ENCODE peak calls at places on chromosome 5, in seven cellular contexts. L, H, C, K, N, O and W are unnamed samples. For H3K9me3 and H3K4me1, the result is how much of the 10 kb centered on the place peaks cover.

GRCh38 chr5:1757511-1757910 is 42.1 kb downstream of the MRPL36 start:
- DNase-seq in K (no peak), H (no peak), O (no peak), C (no peak), L (no peak), N (no peak), W (peak)

GRCh38 chr5:158813275-158813674 is 286.4 kb downstream of the EBF1 start:
- DNase-seq in N (no peak), H (no peak), O (no peak), L (no peak), C (no peak), K (no peak), W (no peak)

GRCh38 chr5:55650391-55650790 is 61.7 kb downstream of the SLC38A9 start:
- DNase-seq in O (no peak), H (no peak), L (no peak), K (no peak), C (peak), N (peak), W (no peak)

GRCh38 chr5:81552844-81553569 is 159.1 kb upstream of the ACOT12 start:
- DNase-seq in N (no peak), L (no peak), H (no peak), K (no peak), O (no peak), C (peak), W (no peak)

GRCh38 chr5:33369470-33370134 is 71.2 kb upstream of the TARS1 start:
- DNase-seq in H (no peak), C (peak), O (no peak), L (no peak), K (no peak), N (no peak), W (no peak)

GRCh38 chr5:39355324-39355723 is 9.0 kb downstream of the C9 start:
- DNase-seq in K (no peak), H (no peak), L (no peak), C (no peak), N (no peak), O (no peak), W (no peak)

GRCh38 chr5:93658044-93658443 is 75.0 kb downstream of the NR2F1 start:
- DNase-seq in N (no peak), L (no peak), O (no peak), H (no peak), C (peak), K (no peak), W (no peak)

GRCh38 chr5:87020099-87020934 is 247.4 kb upstream of the RASA1 start:
- DNase-seq in C (no peak), N (peak), H (no peak), O (peak), L (peak), K (no peak), W (no peak)

GRCh38 chr5:113340537-113340936 is 94.3 kb downstream of the TSSK1B start:
- DNase-seq in H (no peak), K (no peak), N (no peak), C (no peak), L (no peak), O (no peak), W (no peak)

GRCh38 chr5:59587489-59588337 is 305.8 kb downstream of the PDE4D start:
- DNase-seq in C (peak), H (no peak), O (no peak), L (peak), K (peak), N (no peak), W (peak)

GRCh38 chr5:170865622-170866021 is 3.8 kb downstream of the RANBP17 start:
- DNase-seq in N (no peak), K (no peak), O (no peak), H (no peak), L (no peak), C (no peak), W (no peak)

GRCh38 chr5:40236001-40236400 is 443.7 kb upstream of the PTGER4 start:
- DNase-seq in H (no peak), N (no peak), C (no peak), K (no peak), O (no peak), L (no peak), W (no peak)

GRCh38 chr5:29796018-29796417 is 1397.5 kb upstream of the CDH6 start:
- DNase-seq in L (no peak), N (no peak), H (no peak), C (no peak), O (no peak), K (no peak), W (no peak)

GRCh38 chr5:2223303-2223702 is 340.6 kb upstream of the IRX4 start:
- DNase-seq in C (no peak), O (no peak), L (no peak), N (no peak), K (no peak), H (no peak), W (no peak)

GRCh38 chr5:1776831-1777230 is 22.8 kb downstream of the MRPL36 start:
- DNase-seq in C (no peak), H (no peak), L (no peak), O (no peak), N (no peak), K (no peak), W (no peak)

GRCh38 chr5:167573274-167574127 is 717.9 kb upstream of the WWC1 start:
- DNase-seq in H (no peak), C (peak), L (no peak), N (no peak), O (peak), K (no peak), W (no peak)

GRCh38 chr5:54306893-54307292 is 3.5 kb downstream of the ARL15 start:
- DNase-seq in K (no peak), C (no peak), L (no peak), H (no peak), O (no peak), N (no peak), W (no peak)

DNA sequence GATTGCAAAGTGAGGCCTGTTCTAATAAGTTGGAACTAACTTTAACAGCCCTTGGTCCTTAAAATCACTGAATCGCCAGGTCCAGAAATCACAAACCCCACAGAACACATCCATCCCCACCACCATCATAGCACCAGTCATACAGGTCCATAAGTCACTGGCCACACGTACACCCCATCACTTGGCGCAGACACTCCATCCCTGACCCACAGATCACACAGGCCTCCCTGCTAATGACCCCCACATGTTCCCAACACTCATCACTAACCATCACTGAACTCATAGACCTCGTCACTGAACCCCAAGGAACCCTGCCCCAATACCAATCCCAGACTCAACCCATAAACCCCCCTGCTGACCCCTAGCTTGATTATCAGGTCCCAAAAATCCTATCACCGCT is 41.2 kb upstream of the ZNF300 start:
- DNase-seq in L (no peak), K (no peak), N (no peak), O (peak), C (no peak), H (no peak), W (no peak)
- H3K9me3 ChIP-seq in L (half or more), K (half or more), N (under half), O (under half), C (under half), H (under half), W (half or more)

GRCh38 chr5:34690898-34691297 is 34.8 kb downstream of the RAI14 start:
- DNase-seq in H (no peak), C (no peak), N (no peak), O (no peak), L (no peak), K (no peak), W (no peak)
- H3K4me1 ChIP-seq in H (under half), C (under half), N (under half), O (half or more), L (under half), K (under half), W (under half)

GRCh38 chr5:172451771-172452197 is 2.5 kb downstream of the SH3PXD2B start:
- DNase-seq in N (no peak), L (no peak), K (no peak), C (peak), H (no peak), O (peak), W (peak)
- H3K27ac ChIP-seq in N (no peak), L (peak), K (peak), C (peak), H (no peak), O (peak), W (no peak)

GRCh38 chr5:173592050-173592669 is 24.3 kb downstream of the BOD1 start:
- DNase-seq in H (no peak), O (no peak), L (no peak), K (no peak), N (peak), C (no peak), W (no peak)
- H3K9me3 ChIP-seq in H (under half), O (under half), L (under half), K (under half), N (under half), C (under half), W (under half)

DNA sequence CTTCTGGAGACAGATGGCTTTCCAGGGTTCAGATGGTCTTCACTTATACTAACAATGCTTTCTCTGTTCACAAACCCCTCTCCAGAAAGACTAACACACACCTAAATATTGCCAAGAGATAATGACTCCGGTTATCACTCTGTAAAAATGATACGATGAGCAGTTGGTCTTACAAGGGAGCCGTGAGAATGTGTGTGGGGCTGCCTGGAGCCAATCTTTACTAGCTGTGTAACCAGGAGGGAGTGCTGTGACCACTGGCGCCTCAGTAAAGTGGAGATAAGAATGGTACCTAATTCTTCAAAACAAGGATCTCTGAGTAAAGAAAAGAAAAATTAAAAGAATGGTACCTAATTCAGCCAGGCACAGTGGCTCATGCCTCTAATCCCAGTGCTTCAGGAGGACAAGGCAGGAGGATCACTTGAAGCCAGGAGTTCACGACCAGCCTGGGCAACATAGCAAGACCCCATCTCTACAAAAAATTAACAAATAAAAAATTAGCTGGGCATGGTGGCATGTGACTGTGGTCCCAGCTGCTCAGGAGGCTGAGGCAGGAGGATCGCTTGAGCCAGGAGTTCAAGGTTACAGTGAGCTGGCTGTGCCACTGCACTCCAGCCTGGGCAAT is 39.9 kb upstream of the IL17B start:
- DNase-seq in K (no peak), N (no peak), C (no peak), H (no peak), L (no peak), O (no peak), W (no peak)
- H3K4me1 ChIP-seq in K (under half), N (under half), C (half or more), H (under half), L (half or more), O (under half), W (under half)

DNA sequence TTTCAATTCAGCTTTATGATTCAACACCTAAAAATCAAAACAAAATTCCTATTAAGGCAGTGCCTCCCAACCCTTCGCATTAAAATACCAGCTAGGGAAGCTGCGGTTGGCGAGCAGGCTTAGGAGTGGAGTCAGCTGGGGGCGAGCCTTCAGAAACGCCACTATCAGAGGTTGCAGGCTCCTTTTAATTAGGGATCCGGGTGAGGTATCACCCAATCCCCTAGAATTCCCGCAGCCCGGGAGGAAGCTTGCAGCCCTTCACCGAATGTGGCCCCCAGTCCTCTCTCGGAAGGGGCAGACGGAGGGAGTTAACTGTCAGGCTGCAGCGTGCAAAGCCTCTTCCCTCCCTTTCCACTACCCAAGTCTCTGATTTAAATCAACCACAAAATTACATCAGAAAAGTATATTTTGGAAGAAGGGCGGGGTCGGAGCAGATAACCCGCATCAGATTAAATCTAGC is 1.7 kb downstream of the STC2 start:
- DNase-seq in K (no peak), C (peak), N (no peak), O (no peak), L (no peak), H (no peak), W (no peak)
- H3K27ac ChIP-seq in K (peak), C (peak), N (no peak), O (no peak), L (peak), H (no peak), W (no peak)